ENCODE peak calls at places on chromosomes 5 and 9, in eight cellular contexts. T is pancreas, W is mammary epithelial cell, B is right cardiac atrium, Q is HCT116, V is mesendoderm, H is tibial nerve, C is lower lobe of right lung. Y is an unnamed sample.

GRCh38 chr5:169181785-169182184 is 119.2 kb downstream of the SLIT3 start:
- DNase-seq in T (no peak), V (no peak), W (peak; percentile 52), B (no peak), H (no peak), Q (no peak), C (no peak), Y (no peak)

GRCh38 chr9:27189426-27189825 is 80.4 kb downstream of the TEK start:
- DNase-seq in C (no peak), W (no peak), H (no peak), T (no peak), B (no peak), V (peak; percentile 8), Q (no peak), Y (no peak)

GRCh38 chr5:32258406-32258805 is 54.3 kb downstream of the MTMR12 start:
- DNase-seq in T (no peak), V (no peak), H (no peak), B (no peak), Q (no peak), W (no peak), C (no peak), Y (no peak)

GRCh38 chr5:135149229-135149955 is 115.4 kb upstream of the PITX1 start:
- DNase-seq in B (no peak), H (no peak), W (no peak), T (no peak), Q (no peak), V (no peak), C (no peak), Y (no peak)

GRCh38 chr5:123717139-123717538 is 205.2 kb downstream of the CSNK1G3 start:
- DNase-seq in W (no peak), H (no peak), C (no peak), B (no peak), V (no peak), Q (no peak), T (no peak), Y (no peak)

GRCh38 chr9:127721391-127721821 is 5.5 kb downstream of the TTC16 start:
- DNase-seq in H (no peak), V (no peak), W (peak; percentile 49), Q (peak; percentile 56), T (no peak), C (no peak), B (no peak), Y (no peak)

GRCh38 chr5:52638732-52639131 is 149.0 kb upstream of the ITGA1 start:
- DNase-seq in H (no peak), T (no peak), C (no peak), Q (no peak), B (no peak), W (peak; percentile 1), V (no peak), Y (no peak)

GRCh38 chr9:98226968-98227367 is 28.5 kb downstream of the TBC1D2 start:
- DNase-seq in B (no peak), H (no peak), T (no peak), C (no peak), Q (no peak), V (no peak), W (no peak), Y (no peak)

GRCh38 chr5:148104226-148104625 is 40.4 kb downstream of the SPINK5 start:
- DNase-seq in C (no peak), Q (no peak), V (no peak), B (no peak), H (no peak), W (no peak), T (no peak), Y (no peak)

GRCh38 chr5:83387041-83387440 is 84.5 kb upstream of the VCAN start:
- DNase-seq in W (no peak), C (no peak), V (no peak), B (no peak), Q (no peak), T (no peak), H (no peak), Y (no peak)

GRCh38 chr9:77594963-77595362 is 53.2 kb downstream of the GNA14 start:
- DNase-seq in T (no peak), H (no peak), W (no peak), C (no peak), V (no peak), B (no peak), Q (no peak), Y (no peak)

GRCh38 chr9:125608488-125609224 is 98.4 kb downstream of the MAPKAP1 start:
- DNase-seq in B (no peak), Q (no peak), C (no peak), H (no peak), T (no peak), V (no peak), W (no peak), Y (no peak)

GRCh38 chr9:13049223-13049622 is 230.3 kb downstream of the MPDZ start:
- DNase-seq in T (no peak), W (no peak), C (no peak), B (no peak), Q (no peak), V (peak; percentile 20), H (no peak), Y (no peak)

GRCh38 chr9:100720922-100721321 is 143.0 kb downstream of the CAVIN4 start:
- DNase-seq in C (no peak), Q (no peak), V (no peak), W (no peak), H (no peak), B (no peak), T (no peak), Y (no peak)

GRCh38 chr9:77851862-77852602 is 179.6 kb downstream of the GNAQ start:
- DNase-seq in H (no peak), T (no peak), B (no peak), Q (no peak), W (no peak), V (no peak), C (no peak), Y (no peak)

GRCh38 chr9:137227057-137227852 is at the start of gene RNF224:
- DNase-seq in T (peak; percentile 84), W (peak; percentile 72), V (peak; percentile 85), C (peak; percentile 90), H (peak; percentile 45), B (peak; percentile 77), Q (peak; percentile 71), Y (peak; percentile 72)

GRCh38 chr5:166724284-166724683 is 1567.2 kb upstream of the WWC1 start:
- DNase-seq in H (no peak), Q (no peak), C (no peak), V (no peak), T (no peak), W (no peak), B (no peak), Y (no peak)

GRCh38 chr5:52948418-52949076 is 40.6 kb upstream of the ITGA2 start:
- DNase-seq in W (peak; percentile 78), B (peak; percentile 23), V (peak; percentile 75), H (peak; percentile 21), Q (peak; percentile 71), T (peak; percentile 36), C (no peak), Y (peak; percentile 15)

DNA sequence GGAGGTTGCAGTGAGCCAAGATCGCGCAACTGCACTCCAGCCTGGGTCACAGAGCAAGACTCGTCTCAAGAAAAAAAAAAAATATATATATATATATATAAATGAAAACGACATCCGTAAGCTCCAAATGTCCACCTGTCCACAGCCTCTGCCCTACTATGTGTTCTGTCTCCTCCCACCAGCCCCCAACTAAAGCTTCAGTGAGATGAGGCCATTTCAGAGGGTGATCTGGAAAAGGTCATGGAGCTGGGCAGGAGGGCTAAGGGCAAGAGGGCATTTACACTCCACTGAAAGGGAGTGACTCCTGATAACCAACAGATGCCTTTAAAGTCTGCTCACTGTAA is 2.4 kb downstream of the SPRY4 start:
- DNase-seq in C (no peak), T (no peak), B (no peak), Q (no peak), W (no peak), H (no peak), V (no peak), Y (no peak)
- H3K4me3 ChIP-seq in C (peak overlapping the region; percentile 76), T (no peak overlapping the region), B (peak overlapping the region; percentile 58), Q (peak overlapping the region; percentile 78), W (no peak overlapping the region), H (peak overlapping the region; percentile 68), V (peak overlapping the region; percentile 98), Y (peak overlapping the region; percentile 73)

DNA sequence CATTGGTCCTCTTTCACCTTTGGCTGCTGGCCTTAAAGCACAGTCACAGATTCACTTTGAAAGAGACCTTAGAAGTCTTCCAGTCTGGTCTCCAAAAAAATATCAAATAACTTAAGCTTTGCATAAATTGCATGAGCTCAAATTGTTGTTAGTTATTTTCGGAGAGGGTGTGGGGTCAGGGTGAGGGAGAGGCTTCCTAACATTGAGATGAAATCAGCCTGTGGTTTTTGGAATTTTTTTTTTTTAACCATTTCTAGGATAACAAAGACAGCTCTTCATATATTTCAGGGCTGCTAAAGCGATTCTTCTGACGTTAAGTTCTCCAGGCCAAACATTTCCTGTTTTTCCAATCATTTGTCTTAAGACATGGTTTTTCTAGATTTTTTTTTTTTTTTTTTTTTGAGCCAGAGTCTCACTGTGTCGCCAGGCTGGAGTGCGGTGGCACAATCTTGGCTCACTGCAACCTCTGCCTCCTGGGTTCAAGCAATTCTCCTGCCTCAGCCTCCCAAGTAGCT is 4.5 kb downstream of the OCLN start:
- DNase-seq in Q (no peak), V (no peak), C (no peak), H (no peak), B (no peak), W (no peak), T (no peak), Y (no peak)
- H3K27ac ChIP-seq in Q (no peak overlapping the region), V (no peak overlapping the region), C (no peak overlapping the region), H (no peak overlapping the region), B (no peak overlapping the region), W (no peak overlapping the region), T (no peak overlapping the region), Y (no peak overlapping the region)

GRCh38 chr9:109640232-109641078 is 139.5 kb upstream of the PALM2AKAP2 start:
- DNase-seq in B (peak; percentile 58), C (peak; percentile 50), V (peak; percentile 46), W (peak; percentile 65), H (no peak), Q (no peak), T (peak; percentile 32), Y (peak; percentile 89)

GRCh38 chr9:109641079-109641659 is 138.8 kb upstream of the PALM2AKAP2 start:
- DNase-seq in W (no peak), T (no peak), V (no peak), H (no peak), Q (no peak), B (no peak), C (no peak), Y (no peak)

GRCh38 chr9:109639666-109640231 is 140.2 kb upstream of the PALM2AKAP2 start:
- DNase-seq in T (no peak), W (no peak), V (no peak), B (no peak), C (no peak), Q (no peak), H (no peak), Y (no peak)
- H3K4me3 ChIP-seq in T (no peak overlapping the region), W (peak overlapping the region; percentile 51), V (no peak overlapping the region), B (peak overlapping the region; percentile 64), C (peak overlapping the region; percentile 46), Q (no peak overlapping the region), H (peak overlapping the region; percentile 50), Y (peak overlapping the region; percentile 67)

DNA sequence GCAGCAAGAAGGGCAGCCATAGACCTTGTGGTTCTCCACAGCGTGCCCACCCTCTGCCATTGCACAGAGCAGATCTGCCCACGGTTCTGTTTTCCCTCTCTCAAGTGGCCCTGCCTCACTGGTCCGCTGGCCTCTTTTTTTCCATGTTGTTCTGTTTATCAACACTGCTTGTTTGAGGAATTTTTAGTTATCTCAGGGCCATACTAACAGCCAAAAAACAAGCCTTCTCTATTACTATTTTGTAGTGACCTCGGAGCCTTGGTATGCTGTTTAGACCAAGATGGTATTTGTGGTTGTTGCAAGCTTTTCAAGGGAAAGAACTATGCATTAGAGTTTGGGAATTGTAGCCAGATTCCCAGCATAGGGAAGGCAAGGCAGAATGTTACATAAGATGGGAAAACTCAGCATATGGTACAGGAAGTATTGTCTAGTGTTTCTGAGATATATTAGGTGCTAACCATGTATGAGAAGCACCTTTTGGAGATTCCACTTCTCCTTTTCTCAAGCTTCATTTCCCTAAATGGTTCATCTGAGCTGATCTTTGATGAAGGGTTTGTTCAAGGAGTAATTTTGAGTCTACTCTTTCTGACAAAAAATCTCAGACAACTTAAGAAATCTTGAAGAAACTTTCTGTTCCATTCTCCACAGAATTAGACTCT is 54.3 kb downstream of the NUP214 start:
- DNase-seq in B (no peak), Q (no peak), T (no peak), V (peak; percentile 88), W (no peak), C (no peak), H (no peak), Y (no peak)
- H3K27ac ChIP-seq in B (no peak overlapping the region), Q (no peak overlapping the region), T (no peak overlapping the region), V (no peak overlapping the region), W (no peak overlapping the region), C (no peak overlapping the region), H (peak overlapping the region; percentile 21), Y (no peak overlapping the region)